ENCODE peak calls at places on chromosomes 12 and 14, in seven cellular contexts. O is SK-N-SH; G is breast epithelium; I is CD4-positive, CD25-positive, alpha-beta regulatory T cell; N is fibroblast of lung; L is cardiac muscle cell; V is right atrium auricular region. R is an unnamed sample.

GRCh38 chr14:37862263-37862662 is 266.8 kb downstream of the TTC6 start:
- DNase-seq in O (no peak), G (no peak), I (no peak), N (no peak), L (no peak), V (no peak), R (no peak)

GRCh38 chr12:102756564-102756963 is 160.5 kb downstream of the PAH start:
- DNase-seq in O (no peak), G (no peak), I (no peak), N (no peak), L (no peak), V (peak; percentile 66), R (no peak)

GRCh38 chr12:104353012-104353981 is 49.8 kb downstream of the EID3 start:
- DNase-seq in O (no peak), G (no peak), I (no peak), N (no peak), L (no peak), V (no peak), R (no peak)

GRCh38 chr14:77273796-77274195 is 2.8 kb upstream of the NGB start:
- DNase-seq in O (no peak), G (no peak), I (no peak), N (no peak), L (no peak), V (no peak), R (no peak)

GRCh38 chr12:34396861-34397590 is 374.7 kb downstream of the ALG10 start:
- DNase-seq in O (peak; percentile 1), G (peak; percentile 48), I (no peak), N (no peak), L (no peak), V (peak; percentile 21), R (no peak)

GRCh38 chr14:61444215-61444768 is 122.9 kb downstream of the PRKCH start:
- DNase-seq in O (no peak), G (no peak), I (peak; percentile 86), N (peak; percentile 47), L (no peak), V (no peak), R (no peak)

GRCh38 chr12:19969476-19969875 is 398.9 kb upstream of the PDE3A start:
- DNase-seq in O (no peak), G (no peak), I (no peak), N (no peak), L (no peak), V (no peak), R (no peak)

GRCh38 chr12:125005652-125006051 is 12.2 kb downstream of the BRI3BP start:
- DNase-seq in O (peak; percentile 71), G (no peak), I (no peak), N (no peak), L (no peak), V (no peak), R (no peak)

GRCh38 chr14:88166616-88167015 is 156.5 kb downstream of the KCNK10 start:
- DNase-seq in O (no peak), G (no peak), I (no peak), N (no peak), L (no peak), V (no peak), R (no peak)

GRCh38 chr14:54712371-54712998 is 145.6 kb downstream of the SAMD4A start:
- DNase-seq in O (no peak), G (no peak), I (no peak), N (peak; percentile 21), L (no peak), V (no peak), R (no peak)

GRCh38 chr14:105074601-105075053 is 9.4 kb upstream of the GPR132 start:
- DNase-seq in O (peak; percentile 36), G (peak; percentile 48), I (no peak), N (no peak), L (no peak), V (no peak), R (no peak)

GRCh38 chr12:52926596-52927241 is 21.8 kb upstream of the KRT8 start:
- DNase-seq in O (no peak), G (no peak), I (no peak), N (no peak), L (no peak), V (no peak), R (no peak)
- H3K27ac ChIP-seq in O (no peak overlapping the region), G (peak overlapping the region; percentile 82), I (no peak overlapping the region), N (peak overlapping the region; percentile 39), L (peak overlapping the region; percentile 99), V (peak overlapping the region; percentile 61), R (no peak overlapping the region)

GRCh38 chr12:55716582-55717396 is 943 bp downstream of the BLOC1S1 start:
- DNase-seq in O (no peak), G (no peak), I (no peak), N (no peak), L (no peak), V (no peak), R (no peak)

GRCh38 chr12:55715833-55716581 is at the start of gene BLOC1S1:
- DNase-seq in O (peak; percentile 96), G (peak; percentile 94), I (peak; percentile 96), N (peak; percentile 96), L (peak; percentile 91), V (peak; percentile 95), R (no peak)

GRCh38 chr12:55718020-55718419 is 2.2 kb upstream of the RDH5 start:
- DNase-seq in O (no peak), G (no peak), I (no peak), N (no peak), L (no peak), V (no peak), R (no peak)

GRCh38 chr12:55718650-55719275 is 1.4 kb upstream of the RDH5 start:
- DNase-seq in O (no peak), G (no peak), I (no peak), N (no peak), L (no peak), V (no peak), R (no peak)

DNA sequence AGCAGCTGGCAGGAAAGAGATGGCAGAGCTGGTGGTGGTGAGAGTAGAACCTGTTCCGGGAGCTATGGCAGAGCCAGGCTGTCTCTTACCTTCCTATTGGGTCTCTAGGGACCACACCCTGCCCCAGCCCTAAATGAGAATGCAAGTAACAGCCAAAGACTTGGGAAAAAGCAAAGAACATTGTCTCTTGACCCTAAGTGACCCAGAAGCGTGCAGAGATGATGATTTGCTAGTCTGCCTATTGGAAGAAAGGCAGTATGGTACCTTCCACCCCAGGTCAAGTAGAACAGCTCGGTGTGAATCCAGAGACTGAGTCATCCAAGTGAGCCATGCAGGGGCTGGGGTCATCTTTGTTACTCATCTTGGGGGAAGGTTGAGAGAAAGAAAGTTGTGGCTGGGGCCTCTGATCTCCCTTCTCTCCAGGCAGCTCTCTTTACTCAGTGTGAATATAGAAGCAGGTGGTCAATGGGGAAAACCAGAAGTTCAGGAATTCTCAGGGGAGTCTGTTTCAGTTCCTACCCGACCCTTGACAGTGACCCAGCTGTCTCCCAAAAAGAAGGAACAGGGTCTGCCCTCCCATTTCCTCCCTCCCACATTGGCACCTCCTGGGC is 1.7 kb downstream of the BLOC1S1 start:
- DNase-seq in O (no peak), G (no peak), I (no peak), N (peak; percentile 49), L (no peak), V (no peak), R (no peak)
- H3K4me1 ChIP-seq in O (peaks cover 29% of the 10 kb centered on the region), G (peaks cover 24% of the 10 kb centered on the region), I (peaks cover 37% of the 10 kb centered on the region), N (peaks cover 59% of the 10 kb centered on the region), L (peaks cover 7% of the 10 kb centered on the region), V (no peaks in the 10 kb centered on the region), R (peaks cover 11% of the 10 kb centered on the region)

GRCh38 chr12:96329018-96329417 is 71.2 kb downstream of the CDK17 start:
- DNase-seq in O (no peak), G (no peak), I (no peak), N (no peak), L (no peak), V (no peak), R (no peak)

GRCh38 chr12:96327889-96328288 is 72.3 kb downstream of the CDK17 start:
- DNase-seq in O (no peak), G (no peak), I (no peak), N (no peak), L (no peak), V (no peak), R (no peak)

GRCh38 chr12:96329545-96329944 is 70.7 kb downstream of the CDK17 start:
- DNase-seq in O (no peak), G (no peak), I (no peak), N (no peak), L (no peak), V (no peak), R (no peak)

GRCh38 chr12:96326628-96327227 is 73.5 kb downstream of the CDK17 start:
- DNase-seq in O (no peak), G (no peak), I (no peak), N (no peak), L (no peak), V (no peak), R (no peak)

GRCh38 chr12:96327346-96327745 is 72.9 kb downstream of the CDK17 start:
- DNase-seq in O (no peak), G (no peak), I (no peak), N (no peak), L (no peak), V (no peak), R (no peak)
- H3K27ac ChIP-seq in O (no peak overlapping the region), G (no peak overlapping the region), I (peak overlapping the region; percentile 34), N (no peak overlapping the region), L (no peak overlapping the region), V (no peak overlapping the region), R (no peak overlapping the region)

DNA sequence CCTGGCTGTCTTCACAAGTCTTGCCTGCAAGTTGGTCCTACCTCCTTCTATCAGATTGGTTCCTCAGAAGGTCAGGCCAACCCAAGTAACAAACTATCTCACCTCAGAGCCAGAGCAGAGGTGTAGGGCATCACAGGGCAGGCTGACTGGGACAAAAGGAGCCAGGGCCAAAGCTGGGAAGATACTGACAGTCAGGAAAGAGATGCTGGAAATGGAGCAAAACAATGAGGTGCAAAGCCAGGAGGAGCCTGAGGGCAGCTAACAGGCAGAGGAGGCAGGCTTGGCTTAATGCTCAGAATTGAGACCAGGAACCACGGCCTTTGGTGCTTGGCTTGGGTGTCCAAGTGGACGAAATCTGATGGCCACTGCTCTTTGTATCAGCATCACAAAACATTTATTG is 68.4 kb upstream of the PNMA1 start:
- DNase-seq in O (no peak), G (no peak), I (no peak), N (no peak), L (no peak), V (no peak), R (no peak)
- H3K4me1 ChIP-seq in O (peaks cover 20% of the 10 kb centered on the region), G (peaks cover 20% of the 10 kb centered on the region), I (peaks cover 42% of the 10 kb centered on the region), N (peaks cover 28% of the 10 kb centered on the region), L (peaks cover 31% of the 10 kb centered on the region), V (peaks cover 4% of the 10 kb centered on the region), R (peaks cover 1% of the 10 kb centered on the region)

DNA sequence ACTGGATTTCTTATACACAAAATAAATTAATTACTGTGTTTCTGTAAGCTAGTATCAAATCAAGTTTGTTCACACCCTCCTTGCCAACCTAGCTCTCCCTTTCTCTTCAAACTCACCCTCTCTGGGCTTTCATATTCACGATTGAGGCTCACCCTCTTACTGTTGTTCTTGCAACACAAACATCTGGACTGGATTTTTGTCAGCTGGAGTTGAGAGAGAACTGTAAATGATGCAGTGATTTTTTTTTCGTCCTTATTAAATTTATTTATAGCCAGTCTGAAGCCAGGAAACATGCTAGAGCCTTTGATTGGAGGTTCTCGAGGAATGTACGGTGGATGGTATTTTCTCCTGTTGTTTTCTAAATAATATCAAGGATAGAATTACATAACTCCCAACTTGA is 485.1 kb downstream of the ZFP36L1 start:
- DNase-seq in O (no peak), G (no peak), I (no peak), N (peak; percentile 90), L (no peak), V (no peak), R (no peak)
- H3K27ac ChIP-seq in O (peak overlapping the region; percentile 40), G (peak overlapping the region; percentile 67), I (no peak overlapping the region), N (peak overlapping the region; percentile 26), L (no peak overlapping the region), V (peak overlapping the region; percentile 29), R (no peak overlapping the region)

R was measured in iPS DF 6.9.